ENCODE peak calls at places on chromosomes 11 and 22, in ten cellular contexts. U is heart right ventricle, G is thyroid gland, S is upper lobe of right lung, C is SK-N-SH, A is thoracic aorta, R is HCT116, J is testis, Q is aorta, I is right cardiac atrium. V is an unnamed sample. For H3K4me1, the result is how much of the 10 kb centered on the place peaks cover.

GRCh38 chr11:124276081-124276480 is 19.9 kb downstream of the OR8G5 start:
- DNase-seq in Q (no peak), U (no peak), S (no peak), G (no peak), C (no peak), J (no peak), I (no peak), R (no peak), A (no peak), V (no peak)

GRCh38 chr22:38505595-38506117 is 455 bp downstream of the DDX17 start:
- DNase-seq in Q (peak), I (peak), S (peak), A (peak), U (peak), C (peak), G (peak), R (no peak), J (peak), V (peak)

GRCh38 chr11:125262194-125262824 is 97.8 kb downstream of the PKNOX2 start:
- DNase-seq in R (no peak), A (no peak), Q (no peak), U (no peak), J (peak), G (peak), C (no peak), S (no peak), I (peak), V (no peak)

GRCh38 chr11:44747339-44747738 is 20.6 kb downstream of the TSPAN18 start:
- DNase-seq in U (no peak), G (no peak), R (no peak), I (no peak), C (no peak), A (no peak), J (no peak), S (no peak), Q (no peak), V (no peak)

GRCh38 chr11:37511425-37511933 is 913.4 kb upstream of the RAG2 start:
- DNase-seq in I (no peak), G (no peak), S (no peak), A (no peak), R (no peak), C (no peak), U (no peak), J (no peak), Q (no peak), V (no peak)

GRCh38 chr22:44224166-44224565 is 43.4 kb downstream of the PARVG start:
- DNase-seq in J (no peak), A (no peak), R (no peak), S (no peak), G (no peak), U (no peak), C (no peak), Q (peak), I (no peak), V (no peak)

GRCh38 chr11:47433991-47434786 is 8.0 kb upstream of the PSMC3 start:
- DNase-seq in J (peak), C (no peak), G (peak), I (no peak), S (no peak), A (peak), Q (no peak), U (no peak), R (no peak), V (no peak)

GRCh38 chr11:16402654-16403447 is 46.5 kb upstream of the SOX6 start:
- DNase-seq in R (no peak), U (no peak), I (no peak), A (no peak), Q (no peak), G (no peak), J (no peak), S (no peak), C (no peak), V (no peak)

GRCh38 chr11:57476223-57476882 is 16.0 kb downstream of the RTN4RL2 start:
- DNase-seq in C (peak), I (no peak), J (peak), G (peak), S (peak), U (peak), A (no peak), Q (no peak), R (no peak), V (peak)

GRCh38 chr11:2465201-2466068 is 20.6 kb downstream of the KCNQ1 start:
- DNase-seq in J (peak), Q (peak), C (no peak), U (no peak), S (peak), G (peak), I (no peak), A (no peak), R (no peak), V (no peak)

GRCh38 chr11:57321388-57321995 is 3.3 kb downstream of the TNKS1BP1 start:
- DNase-seq in S (no peak), U (no peak), A (no peak), C (no peak), I (no peak), G (peak), J (no peak), Q (no peak), R (no peak), V (no peak)

GRCh38 chr11:100964400-100964799 is 165.2 kb downstream of the PGR start:
- DNase-seq in R (no peak), S (no peak), Q (no peak), A (no peak), J (no peak), I (no peak), G (no peak), C (no peak), U (no peak), V (no peak)

GRCh38 chr22:29663230-29663826 is 56.5 kb upstream of the CABP7 start:
- DNase-seq in Q (no peak), I (no peak), U (no peak), S (no peak), C (no peak), J (no peak), R (no peak), G (no peak), A (no peak), V (no peak)

GRCh38 chr11:122717264-122717867 is 61.8 kb downstream of the UBASH3B start:
- DNase-seq in C (no peak), S (no peak), Q (no peak), R (no peak), G (no peak), J (no peak), U (no peak), A (no peak), I (no peak), V (peak)

GRCh38 chr11:75263944-75264349 is 23.4 kb downstream of the TPBGL start:
- DNase-seq in S (peak), U (no peak), A (no peak), Q (no peak), R (no peak), I (peak), C (no peak), G (no peak), J (no peak), V (peak)

GRCh38 chr11:117759305-117759704 is 37.7 kb downstream of the DSCAML1 start:
- DNase-seq in S (no peak), Q (no peak), J (no peak), I (no peak), U (no peak), G (no peak), C (no peak), R (no peak), A (no peak), V (no peak)

GRCh38 chr22:36252754-36253522 is at the start of gene APOL1:
- DNase-seq in U (no peak), S (peak), R (no peak), J (peak), I (no peak), Q (no peak), G (peak), A (no peak), C (no peak), V (peak)
- H3K4me1 ChIP-seq in U (under half), S (under half), R (under half), J (under half), I (under half), Q (under half), G (under half), A (under half), C (under half), V (under half)

DNA sequence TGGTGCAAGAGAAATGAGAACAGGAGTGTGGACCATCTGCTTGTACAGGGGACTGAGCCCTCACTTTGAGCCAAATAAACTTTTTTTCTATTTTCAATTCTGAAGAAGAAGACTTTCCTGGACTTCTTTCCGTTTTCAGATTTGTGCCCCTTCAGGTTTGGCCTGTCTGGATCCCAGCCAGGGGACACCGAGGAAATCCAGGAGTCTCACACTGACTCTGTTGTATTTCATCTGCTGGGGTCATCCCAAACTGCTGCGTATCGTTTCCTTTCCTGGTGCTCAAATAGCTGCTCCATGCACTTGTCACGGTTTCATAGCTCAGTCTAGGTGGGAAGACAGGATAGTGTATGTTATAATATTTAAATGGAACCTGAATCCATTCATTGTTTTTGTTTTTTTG is 51.7 kb downstream of the GGTLC2 start:
- DNase-seq in R (no peak), U (no peak), J (no peak), A (no peak), I (no peak), C (no peak), S (no peak), G (no peak), Q (no peak), V (no peak)
- H3K4me1 ChIP-seq in R (under half), U (under half), J (under half), A (under half), I (under half), C (under half), S (under half), G (under half), Q (under half), V (under half)

GRCh38 chr11:33634291-33634834 is 66.3 kb downstream of the C11orf91 start:
- DNase-seq in I (no peak), Q (no peak), U (no peak), J (no peak), A (no peak), R (peak), C (no peak), G (no peak), S (no peak), V (no peak)
- H3K4me1 ChIP-seq in I (under half), Q (under half), U (under half), J (under half), A (under half), R (half or more), C (under half), G (under half), S (under half), V (under half)

DNA sequence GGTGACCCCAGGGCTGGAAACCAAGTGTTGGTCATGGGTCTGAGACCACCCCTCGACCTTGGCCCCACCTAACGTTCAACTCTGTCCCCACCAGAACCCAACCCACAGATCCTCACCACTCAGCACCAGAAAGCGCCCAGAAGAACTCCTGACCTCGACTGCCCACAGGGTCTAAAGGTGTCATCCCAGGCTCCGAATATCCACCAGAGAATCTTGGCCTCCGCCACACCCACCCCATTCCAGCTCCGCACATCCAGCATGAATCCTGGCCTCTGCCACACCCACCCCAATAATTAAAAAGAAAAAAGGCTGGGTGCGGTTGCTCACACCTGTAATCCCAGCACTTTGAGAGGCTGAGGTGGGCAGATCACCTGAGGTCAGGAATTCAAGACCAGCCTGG is 1.3 kb downstream of the CERK start:
- DNase-seq in A (no peak), S (no peak), I (no peak), G (no peak), J (no peak), C (no peak), U (no peak), R (no peak), Q (no peak), V (peak)
- H3K4me1 ChIP-seq in A (under half), S (half or more), I (under half), G (half or more), J (under half), C (half or more), U (half or more), R (under half), Q (under half), V (under half)

GRCh38 chr11:86292912-86293606 is 9.0 kb upstream of the HIKESHI start:
- DNase-seq in C (no peak), R (no peak), J (no peak), S (no peak), G (no peak), A (no peak), I (no peak), Q (no peak), U (no peak), V (no peak)

GRCh38 chr11:86294026-86294425 is 8.0 kb upstream of the HIKESHI start:
- DNase-seq in U (no peak), Q (no peak), C (no peak), I (no peak), G (no peak), R (no peak), J (no peak), A (no peak), S (no peak), V (no peak)

GRCh38 chr11:86291466-86292262 is 10.4 kb upstream of the HIKESHI start:
- DNase-seq in G (peak), A (no peak), C (peak), I (no peak), Q (no peak), S (no peak), U (no peak), J (peak), R (peak), V (peak)

GRCh38 chr11:86287468-86287796 is 14.6 kb upstream of the HIKESHI start:
- DNase-seq in G (no peak), Q (no peak), C (no peak), R (no peak), S (no peak), I (no peak), J (no peak), A (no peak), U (no peak), V (no peak)

DNA sequence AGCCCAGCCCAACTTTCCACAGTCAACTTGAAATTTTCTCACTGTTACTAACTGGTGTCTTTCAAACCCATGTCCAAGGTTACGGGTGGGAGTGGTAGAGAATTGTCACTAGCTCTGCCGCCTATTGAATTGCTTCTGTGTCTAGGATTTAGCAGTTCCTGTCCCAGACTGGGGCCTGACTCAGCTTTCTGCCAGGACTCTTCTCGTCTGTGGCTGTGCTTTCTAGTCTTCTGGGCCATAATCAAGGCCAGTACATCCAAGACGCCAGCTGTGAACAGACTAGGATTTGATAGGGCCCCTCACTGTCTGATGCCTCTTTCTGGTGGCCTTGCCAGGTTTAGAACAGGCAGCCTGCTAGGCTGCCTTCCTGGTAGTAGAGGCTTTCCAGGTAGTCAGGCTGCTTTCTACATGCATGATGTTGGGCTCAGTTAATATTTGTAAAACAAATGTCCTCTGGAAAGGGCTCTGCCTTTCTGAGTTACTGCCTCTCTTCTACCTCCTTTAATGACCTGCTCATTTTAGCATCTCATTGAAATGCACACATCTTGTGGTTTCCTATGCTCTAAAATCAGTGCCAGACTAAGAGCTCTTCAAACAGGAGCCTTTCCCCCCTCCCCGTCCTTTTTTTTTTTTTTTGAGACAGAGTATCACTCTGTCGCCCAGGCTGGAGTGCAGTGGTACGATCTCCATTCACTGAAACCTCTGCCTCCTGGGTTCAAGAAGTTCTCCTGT is 13.1 kb upstream of the HIKESHI start:
- DNase-seq in R (no peak), C (no peak), I (peak), A (no peak), G (no peak), J (peak), Q (no peak), U (no peak), S (no peak), V (no peak)
- H3K4me1 ChIP-seq in R (under half), C (under half), I (under half), A (under half), G (under half), J (under half), Q (under half), U (under half), S (under half), V (under half)

GRCh38 chr22:37371911-37372310 is 55.4 kb downstream of the ELFN2 start:
- DNase-seq in J (no peak), Q (no peak), G (no peak), R (no peak), I (no peak), C (no peak), U (no peak), A (no peak), S (no peak), V (no peak)
- H3K4me1 ChIP-seq in J (under half), Q (under half), G (under half), R (under half), I (under half), C (under half), U (under half), A (under half), S (under half), V (under half)

V was measured in transverse colon.